ENCODE peak calls at places on chromosomes 1 and 21, in seven cellular contexts. One of them, this sample, is unnamed.

GRCh38 chr1:178278135-178278534 is 184.2 kb downstream of the RASAL2 start:
- DNase-seq in activated CD4-positive, CD25-positive, alpha-beta regulatory T cell: no peak
- DNase-seq in T-helper 9 cell: no peak
- DNase-seq in AG08396: no peak
- DNase-seq in AG20443: no peak
- DNase-seq in effector CD4-positive, alpha-beta T cell: no peak
- DNase-seq in IMR-90: no peak
- DNase-seq in this sample: no peak

GRCh38 chr1:184813528-184814089 is 59.0 kb upstream of the EDEM3 start:
- DNase-seq in activated CD4-positive, CD25-positive, alpha-beta regulatory T cell: no peak
- DNase-seq in T-helper 9 cell: no peak
- DNase-seq in AG08396: no peak
- DNase-seq in AG20443: no peak
- DNase-seq in effector CD4-positive, alpha-beta T cell: no peak
- DNase-seq in IMR-90: no peak
- DNase-seq in this sample: no peak

GRCh38 chr1:119871881-119872280 is 24.4 kb downstream of the ADAM30 start:
- DNase-seq in activated CD4-positive, CD25-positive, alpha-beta regulatory T cell: no peak
- DNase-seq in T-helper 9 cell: no peak
- DNase-seq in AG08396: no peak
- DNase-seq in AG20443: no peak
- DNase-seq in effector CD4-positive, alpha-beta T cell: no peak
- DNase-seq in IMR-90: peak; percentile 63
- DNase-seq in this sample: no peak

GRCh38 chr1:70234733-70235132 is 13.6 kb downstream of the SRSF11 start:
- DNase-seq in activated CD4-positive, CD25-positive, alpha-beta regulatory T cell: no peak
- DNase-seq in T-helper 9 cell: no peak
- DNase-seq in AG08396: no peak
- DNase-seq in AG20443: no peak
- DNase-seq in effector CD4-positive, alpha-beta T cell: no peak
- DNase-seq in IMR-90: no peak
- DNase-seq in this sample: no peak

GRCh38 chr1:30779294-30780071 is 21.9 kb upstream of the LAPTM5 start:
- DNase-seq in activated CD4-positive, CD25-positive, alpha-beta regulatory T cell: peak; percentile 73
- DNase-seq in T-helper 9 cell: peak; percentile 95
- DNase-seq in AG08396: peak; percentile 81
- DNase-seq in AG20443: peak; percentile 87
- DNase-seq in effector CD4-positive, alpha-beta T cell: peak; percentile 89
- DNase-seq in IMR-90: peak; percentile 48
- DNase-seq in this sample: peak; percentile 59

GRCh38 chr21:42252778-42253340 is 33.9 kb downstream of the ABCG1 start:
- DNase-seq in activated CD4-positive, CD25-positive, alpha-beta regulatory T cell: no peak
- DNase-seq in T-helper 9 cell: no peak
- DNase-seq in AG08396: no peak
- DNase-seq in AG20443: no peak
- DNase-seq in effector CD4-positive, alpha-beta T cell: no peak
- DNase-seq in IMR-90: no peak
- DNase-seq in this sample: no peak

GRCh38 chr1:117928881-117929339 is 511 bp downstream of the GDAP2 start:
- DNase-seq in activated CD4-positive, CD25-positive, alpha-beta regulatory T cell: no peak
- DNase-seq in T-helper 9 cell: peak; percentile 42
- DNase-seq in AG08396: peak; percentile 63
- DNase-seq in AG20443: peak; percentile 74
- DNase-seq in effector CD4-positive, alpha-beta T cell: peak; percentile 42
- DNase-seq in IMR-90: peak; percentile 63
- DNase-seq in this sample: peak; percentile 69

GRCh38 chr1:201500670-201501120 is 6.2 kb downstream of the CSRP1 start:
- DNase-seq in activated CD4-positive, CD25-positive, alpha-beta regulatory T cell: no peak
- DNase-seq in T-helper 9 cell: no peak
- DNase-seq in AG08396: no peak
- DNase-seq in AG20443: peak; percentile 30
- DNase-seq in effector CD4-positive, alpha-beta T cell: no peak
- DNase-seq in IMR-90: no peak
- DNase-seq in this sample: no peak

GRCh38 chr1:24705260-24706073 is 39.8 kb upstream of the CLIC4 start:
- DNase-seq in activated CD4-positive, CD25-positive, alpha-beta regulatory T cell: no peak
- DNase-seq in T-helper 9 cell: no peak
- DNase-seq in AG08396: peak; percentile 94
- DNase-seq in AG20443: peak; percentile 51
- DNase-seq in effector CD4-positive, alpha-beta T cell: no peak
- DNase-seq in IMR-90: peak; percentile 87
- DNase-seq in this sample: peak; percentile 98

GRCh38 chr1:215606564-215607168 is 39.6 kb downstream of the KCTD3 start:
- DNase-seq in activated CD4-positive, CD25-positive, alpha-beta regulatory T cell: no peak
- DNase-seq in T-helper 9 cell: no peak
- DNase-seq in AG08396: no peak
- DNase-seq in AG20443: no peak
- DNase-seq in effector CD4-positive, alpha-beta T cell: no peak
- DNase-seq in IMR-90: peak; percentile 42
- DNase-seq in this sample: no peak

GRCh38 chr1:71351438-71351837 is 270.6 kb upstream of the ZRANB2 start:
- DNase-seq in activated CD4-positive, CD25-positive, alpha-beta regulatory T cell: no peak
- DNase-seq in T-helper 9 cell: no peak
- DNase-seq in AG08396: peak; percentile 8
- DNase-seq in AG20443: no peak
- DNase-seq in effector CD4-positive, alpha-beta T cell: no peak
- DNase-seq in IMR-90: peak; percentile 81
- DNase-seq in this sample: no peak

GRCh38 chr1:28830814-28831213 is 18.8 kb downstream of the OPRD1 start:
- DNase-seq in activated CD4-positive, CD25-positive, alpha-beta regulatory T cell: no peak
- DNase-seq in T-helper 9 cell: no peak
- DNase-seq in AG08396: no peak
- DNase-seq in AG20443: no peak
- DNase-seq in effector CD4-positive, alpha-beta T cell: no peak
- DNase-seq in IMR-90: no peak
- DNase-seq in this sample: no peak

GRCh38 chr1:234866007-234866866 is 256.3 kb upstream of the IRF2BP2 start:
- DNase-seq in activated CD4-positive, CD25-positive, alpha-beta regulatory T cell: no peak
- DNase-seq in T-helper 9 cell: no peak
- DNase-seq in AG08396: peak; percentile 86
- DNase-seq in AG20443: peak; percentile 93
- DNase-seq in effector CD4-positive, alpha-beta T cell: no peak
- DNase-seq in IMR-90: peak; percentile 90
- DNase-seq in this sample: peak; percentile 81

GRCh38 chr1:245874942-245875580 is 632.0 kb downstream of the SMYD3 start:
- DNase-seq in activated CD4-positive, CD25-positive, alpha-beta regulatory T cell: no peak
- DNase-seq in T-helper 9 cell: no peak
- DNase-seq in AG08396: peak; percentile 76
- DNase-seq in AG20443: peak; percentile 82
- DNase-seq in effector CD4-positive, alpha-beta T cell: no peak
- DNase-seq in IMR-90: peak; percentile 100
- DNase-seq in this sample: no peak

GRCh38 chr1:41379741-41380130 is 18.5 kb downstream of the FOXO6 start:
- DNase-seq in activated CD4-positive, CD25-positive, alpha-beta regulatory T cell: no peak
- DNase-seq in T-helper 9 cell: no peak
- DNase-seq in AG08396: no peak
- DNase-seq in AG20443: no peak
- DNase-seq in effector CD4-positive, alpha-beta T cell: no peak
- DNase-seq in IMR-90: no peak
- DNase-seq in this sample: no peak

GRCh38 chr1:152902676-152903075 is 5.7 kb upstream of the IVL start:
- DNase-seq in activated CD4-positive, CD25-positive, alpha-beta regulatory T cell: no peak
- DNase-seq in T-helper 9 cell: no peak
- DNase-seq in AG08396: no peak
- DNase-seq in AG20443: no peak
- DNase-seq in effector CD4-positive, alpha-beta T cell: no peak
- DNase-seq in IMR-90: no peak
- DNase-seq in this sample: no peak

GRCh38 chr1:1677718-1678580 is 14.6 kb downstream of the SLC35E2B start:
- DNase-seq in activated CD4-positive, CD25-positive, alpha-beta regulatory T cell: peak; percentile 60
- DNase-seq in T-helper 9 cell: peak; percentile 34
- DNase-seq in AG08396: peak; percentile 5
- DNase-seq in AG20443: no peak
- DNase-seq in effector CD4-positive, alpha-beta T cell: peak; percentile 39
- DNase-seq in IMR-90: no peak
- DNase-seq in this sample: no peak

GRCh38 chr1:115432061-115432460 is 94.0 kb upstream of the NGF start:
- DNase-seq in activated CD4-positive, CD25-positive, alpha-beta regulatory T cell: no peak
- DNase-seq in T-helper 9 cell: no peak
- DNase-seq in AG08396: no peak
- DNase-seq in AG20443: peak; percentile 64
- DNase-seq in effector CD4-positive, alpha-beta T cell: no peak
- DNase-seq in IMR-90: peak; percentile 71
- DNase-seq in this sample: no peak

GRCh38 chr1:218705911-218706893 is 361.1 kb downstream of the TGFB2 start:
- DNase-seq in activated CD4-positive, CD25-positive, alpha-beta regulatory T cell: no peak
- DNase-seq in T-helper 9 cell: no peak
- DNase-seq in AG08396: peak; percentile 68
- DNase-seq in AG20443: peak; percentile 88
- DNase-seq in effector CD4-positive, alpha-beta T cell: no peak
- DNase-seq in IMR-90: peak; percentile 97
- DNase-seq in this sample: peak; percentile 72